ENCODE peak calls at places on chromosome 5, in four cellular contexts. L is HCT116, N is H7, J is pancreas. Z is an unnamed sample.

GRCh38 chr5:38896760-38897159 is 50.9 kb downstream of the OSMR start:
- DNase-seq in L (no peak), N (no peak), J (no peak), Z (no peak)

GRCh38 chr5:115637507-115637906 is 11.7 kb upstream of the TMED7 start:
- DNase-seq in L (no peak), N (no peak), J (no peak), Z (no peak)

GRCh38 chr5:144247131-144247530 is 76.5 kb downstream of the KCTD16 start:
- DNase-seq in L (no peak), N (no peak), J (no peak), Z (no peak)

GRCh38 chr5:124948062-124948753 is 201.8 kb upstream of the ZNF608 start:
- DNase-seq in L (no peak), N (no peak), J (no peak), Z (peak; percentile 24)

GRCh38 chr5:83844320-83845068 is 123.8 kb upstream of the HAPLN1 start:
- DNase-seq in L (no peak), N (peak; percentile 7), J (no peak), Z (peak; percentile 57)

GRCh38 chr5:148457183-148457620 is 73.4 kb downstream of the FBXO38 start:
- DNase-seq in L (no peak), N (no peak), J (no peak), Z (no peak)

GRCh38 chr5:124662261-124662781 is 84.1 kb downstream of the ZNF608 start:
- DNase-seq in L (peak; percentile 70), N (no peak), J (no peak), Z (peak; percentile 52)

GRCh38 chr5:73814234-73814846 is 188.3 kb downstream of the ARHGEF28 start:
- DNase-seq in L (no peak), N (no peak), J (no peak), Z (no peak)

GRCh38 chr5:163624466-163624865 is 119.0 kb downstream of the MAT2B start:
- DNase-seq in L (no peak), N (no peak), J (no peak), Z (no peak)

GRCh38 chr5:150329038-150329437 is 26.3 kb upstream of the ARSI start:
- DNase-seq in L (no peak), N (no peak), J (no peak), Z (no peak)

GRCh38 chr5:117077142-117077541 is 502.5 kb upstream of the SEMA6A start:
- DNase-seq in L (peak; percentile 8), N (peak; percentile 8), J (no peak), Z (no peak)

GRCh38 chr5:662751-663435 is 30.3 kb downstream of the TPPP start:
- DNase-seq in L (no peak), N (no peak), J (peak; percentile 14), Z (no peak)

GRCh38 chr5:658103-658502 is 35.0 kb downstream of the TPPP start:
- DNase-seq in L (no peak), N (no peak), J (no peak), Z (no peak)

GRCh38 chr5:661891-662750 is 31.0 kb downstream of the TPPP start:
- DNase-seq in L (no peak), N (no peak), J (peak; percentile 27), Z (no peak)

GRCh38 chr5:659496-660263 is 33.5 kb downstream of the TPPP start:
- DNase-seq in L (no peak), N (no peak), J (no peak), Z (no peak)

GRCh38 chr5:660491-661030 is 32.6 kb downstream of the TPPP start:
- DNase-seq in L (no peak), N (no peak), J (peak; percentile 11), Z (no peak)
- H3K36me3 ChIP-seq in L (peaks cover 9% of the 10 kb centered on the region), N (peaks cover 5% of the 10 kb centered on the region), J (no peaks in the 10 kb centered on the region), Z (peaks cover 16% of the 10 kb centered on the region)

GRCh38 chr5:33462456-33462855 is 21.7 kb downstream of the TARS1 start:
- DNase-seq in L (no peak), N (no peak), J (no peak), Z (no peak)
- H3K36me3 ChIP-seq in L (peaks cover 85% of the 10 kb centered on the region), N (peaks cover 74% of the 10 kb centered on the region), J (peaks cover 52% of the 10 kb centered on the region), Z (peaks cover 54% of the 10 kb centered on the region)

DNA sequence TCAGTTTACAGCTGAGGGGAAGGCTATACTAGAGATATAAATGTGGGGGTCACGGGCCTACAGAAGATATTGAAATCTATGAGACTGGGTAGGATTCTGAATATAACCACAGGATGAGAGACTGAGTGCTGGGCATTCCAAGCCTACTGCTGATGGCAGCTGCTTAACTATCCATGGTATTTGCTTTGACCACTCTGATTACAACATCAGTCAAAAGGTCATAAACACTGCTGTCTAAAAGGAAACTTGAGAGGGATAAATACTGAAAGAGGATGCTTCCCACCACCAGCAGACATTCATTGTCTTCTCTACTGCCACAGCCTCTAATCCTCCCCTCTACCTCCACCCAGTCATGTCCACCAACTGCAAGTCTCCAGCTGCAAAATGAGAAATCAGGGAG is 3.8 kb downstream of the ZNF622 start:
- DNase-seq in L (no peak), N (no peak), J (no peak), Z (no peak)
- H3K36me3 ChIP-seq in L (peaks cover 42% of the 10 kb centered on the region), N (peaks cover 18% of the 10 kb centered on the region), J (peaks cover 10% of the 10 kb centered on the region), Z (peaks cover 88% of the 10 kb centered on the region)

DNA sequence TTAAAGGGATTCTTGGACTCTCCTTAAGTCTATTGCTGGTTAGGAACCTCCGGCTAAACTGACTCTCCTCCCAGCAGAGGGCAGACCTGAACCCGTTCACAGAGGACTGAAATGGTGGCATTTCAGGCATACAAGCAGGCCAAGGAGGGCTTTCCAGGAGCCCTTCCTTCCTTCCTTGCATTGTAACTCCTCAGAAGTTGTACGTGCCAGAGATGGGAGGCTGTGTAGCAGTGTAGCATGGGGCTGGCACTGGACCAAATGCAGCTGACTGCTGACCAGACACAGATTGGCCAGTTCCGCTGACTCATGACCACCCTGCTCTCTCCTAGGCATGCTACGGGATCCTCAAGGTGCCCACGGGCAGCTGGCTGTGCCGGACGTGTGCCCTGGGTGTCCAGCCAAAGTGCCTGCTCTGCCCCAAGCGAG is 36.4 kb downstream of the JADE2 start:
- DNase-seq in L (peak; percentile 7), N (peak; percentile 88), J (no peak), Z (peak; percentile 91)
- H3K36me3 ChIP-seq in L (peaks cover 18% of the 10 kb centered on the region), N (peaks cover 62% of the 10 kb centered on the region), J (peaks cover 47% of the 10 kb centered on the region), Z (peaks cover 70% of the 10 kb centered on the region)

GRCh38 chr5:172342907-172343306 is 59.3 kb upstream of the UBTD2 start:
- DNase-seq in L (no peak), N (no peak), J (no peak), Z (no peak)

GRCh38 chr5:172343741-172344140 is 60.2 kb upstream of the UBTD2 start:
- DNase-seq in L (no peak), N (no peak), J (no peak), Z (no peak)

GRCh38 chr5:172347653-172348052 is 64.1 kb upstream of the UBTD2 start:
- DNase-seq in L (no peak), N (no peak), J (no peak), Z (no peak)

GRCh38 chr5:172345886-172346285 is 62.3 kb upstream of the UBTD2 start:
- DNase-seq in L (no peak), N (no peak), J (no peak), Z (no peak)

GRCh38 chr5:172344855-172345254 is 61.3 kb upstream of the UBTD2 start:
- DNase-seq in L (no peak), N (no peak), J (no peak), Z (no peak)
- H3K36me3 ChIP-seq in L (peaks cover 7% of the 10 kb centered on the region), N (peaks cover 41% of the 10 kb centered on the region), J (no peaks in the 10 kb centered on the region), Z (peaks cover 80% of the 10 kb centered on the region)